ENCODE peak calls at places on chromosomes 4 and X, in six cellular contexts. S is hippocampal formation; U is endothelial cell; B is CD8-positive, alpha-beta T cell; J is OCI-LY7; E is IMR-90. P is an unnamed sample.

GRCh38 chr4:125316391-125316780 is 1.6 kb downstream of the FAT4 start:
- DNase-seq in S (no peak), U (peak; percentile 25), B (no peak), J (no peak), E (no peak), P (no peak)

GRCh38 chr4:89136525-89136924 is 25.2 kb downstream of the TIGD2 start:
- DNase-seq in S (no peak), U (no peak), B (no peak), J (no peak), E (peak; percentile 70), P (no peak)

GRCh38 chrX:140091276-140091886 is 126.1 kb upstream of the CXorf66 start:
- DNase-seq in S (peak; percentile 12), U (peak; percentile 31), B (no peak), J (no peak), E (no peak), P (no peak)

GRCh38 chr4:73944061-73944875 is 37.6 kb downstream of the PF4 start:
- DNase-seq in S (no peak), U (peak; percentile 38), B (no peak), J (no peak), E (no peak), P (no peak)

GRCh38 chr4:188242041-188242440 is 102.8 kb downstream of the TRIML1 start:
- DNase-seq in S (no peak), U (no peak), B (no peak), J (no peak), E (no peak), P (no peak)

GRCh38 chr4:105551968-105552746 is at the start of gene ARHGEF38:
- DNase-seq in S (no peak), U (no peak), B (no peak), J (no peak), E (peak; percentile 7), P (peak; percentile 98)

GRCh38 chr4:88382621-88383020 is 4.0 kb downstream of the HERC6 start:
- DNase-seq in S (no peak), U (no peak), B (no peak), J (no peak), E (no peak), P (no peak)

GRCh38 chrX:135324463-135324862 is 15.2 kb downstream of the ETDC start:
- DNase-seq in S (no peak), U (no peak), B (no peak), J (no peak), E (no peak), P (no peak)

GRCh38 chr4:83110222-83110945 is 4.1 kb downstream of the PLAC8 start:
- DNase-seq in S (peak; percentile 65), U (peak; percentile 79), B (peak; percentile 91), J (peak; percentile 93), E (peak; percentile 64), P (peak; percentile 83)

GRCh38 chrX:45850197-45850774 is 649.6 kb upstream of the DIPK2B start:
- DNase-seq in S (peak; percentile 0), U (peak; percentile 2), B (peak; percentile 52), J (no peak), E (no peak), P (peak; percentile 55)

GRCh38 chr4:94486372-94486801 is 34.6 kb downstream of the PDLIM5 start:
- DNase-seq in S (no peak), U (no peak), B (no peak), J (no peak), E (peak; percentile 20), P (no peak)

GRCh38 chr4:56468097-56468422 is 643 bp downstream of the SRP72 start:
- DNase-seq in S (no peak), U (peak; percentile 29), B (no peak), J (no peak), E (peak; percentile 35), P (peak; percentile 63)

GRCh38 chr4:52051615-52052474 is 741 bp downstream of the SPATA18 start:
- DNase-seq in S (no peak), U (peak; percentile 86), B (no peak), J (no peak), E (peak; percentile 89), P (no peak)

GRCh38 chrX:11881485-11882170 is 123.6 kb downstream of the MSL3 start:
- DNase-seq in S (no peak), U (no peak), B (no peak), J (no peak), E (no peak), P (no peak)

GRCh38 chr4:101594588-101594987 is 195.9 kb upstream of the BANK1 start:
- DNase-seq in S (no peak), U (no peak), B (no peak), J (no peak), E (no peak), P (no peak)

GRCh38 chr4:106369456-106370060 is 980 bp upstream of the GIMD1 start:
- DNase-seq in S (no peak), U (peak; percentile 51), B (no peak), J (peak; percentile 64), E (peak; percentile 86), P (peak; percentile 38)

GRCh38 chrX:13755254-13755653 is 20.7 kb downstream of the OFD1 start:
- DNase-seq in S (no peak), U (no peak), B (no peak), J (peak; percentile 47), E (no peak), P (no peak)

GRCh38 chr4:4488405-4489404 is 53.1 kb downstream of the STX18 start:
- DNase-seq in S (peak; percentile 48), U (peak; percentile 74), B (peak; percentile 73), J (peak; percentile 85), E (peak; percentile 83), P (peak; percentile 60)

GRCh38 chrX:69795702-69796101 is 179.8 kb downstream of the EDA start:
- DNase-seq in S (no peak), U (no peak), B (no peak), J (no peak), E (no peak), P (no peak)

GRCh38 chr4:42627887-42628646 is 28.8 kb downstream of the ATP8A1 start:
- DNase-seq in S (peak; percentile 59), U (no peak), B (peak; percentile 66), J (peak; percentile 81), E (no peak), P (no peak)

GRCh38 chrX:12210921-12211320 is 72.6 kb downstream of the FRMPD4 start:
- DNase-seq in S (no peak), U (no peak), B (no peak), J (no peak), E (peak; percentile 31), P (peak; percentile 33)

GRCh38 chr4:187309456-187309855 is 585.8 kb upstream of the FAT1 start:
- DNase-seq in S (no peak), U (no peak), B (no peak), J (no peak), E (peak; percentile 69), P (no peak)

GRCh38 chr4:1330761-1331590 is 16.0 kb upstream of the UVSSA start:
- DNase-seq in S (no peak), U (no peak), B (peak; percentile 72), J (no peak), E (no peak), P (no peak)

GRCh38 chr4:14816592-14817273 is 185.5 kb upstream of the CPEB2 start:
- DNase-seq in S (no peak), U (no peak), B (no peak), J (no peak), E (no peak), P (no peak)

GRCh38 chr4:77782102-77782835 is 36.9 kb downstream of the CNOT6L start:
- DNase-seq in S (no peak), U (no peak), B (no peak), J (no peak), E (no peak), P (no peak)

GRCh38 chrX:105191878-105192277 is 28.6 kb downstream of the TEX13A start:
- DNase-seq in S (no peak), U (peak; percentile 4), B (no peak), J (peak; percentile 3), E (no peak), P (peak; percentile 30)

GRCh38 chr4:128825226-128825625 is 15.7 kb downstream of the JADE1 start:
- DNase-seq in S (no peak), U (no peak), B (no peak), J (no peak), E (no peak), P (peak; percentile 16)

GRCh38 chr4:1299301-1299860 is 9.7 kb downstream of the MAEA start:
- DNase-seq in S (no peak), U (no peak), B (no peak), J (no peak), E (no peak), P (no peak)

GRCh38 chrX:14817559-14817958 is 55.3 kb downstream of the FANCB start:
- DNase-seq in S (no peak), U (no peak), B (no peak), J (no peak), E (no peak), P (no peak)

GRCh38 chr4:168509786-168510185 is 12.9 kb downstream of the PALLD start:
- DNase-seq in S (no peak), U (no peak), B (no peak), J (no peak), E (peak; percentile 92), P (no peak)

GRCh38 chr4:182194115-182194834 is 48.9 kb upstream of the TENM3 start:
- DNase-seq in S (no peak), U (no peak), B (no peak), J (no peak), E (no peak), P (no peak)

GRCh38 chr4:138114434-138114833 is 127.7 kb downstream of the SLC7A11 start:
- DNase-seq in S (no peak), U (no peak), B (no peak), J (peak; percentile 87), E (peak; percentile 13), P (no peak)

GRCh38 chrX:22310779-22311178 is 38.1 kb downstream of the CBLL2 start:
- DNase-seq in S (no peak), U (no peak), B (no peak), J (no peak), E (peak; percentile 48), P (no peak)

GRCh38 chr4:111630705-111631104 is 514.5 kb upstream of the FAM241A start:
- DNase-seq in S (no peak), U (no peak), B (no peak), J (peak; percentile 3), E (peak; percentile 42), P (peak; percentile 29)

GRCh38 chr4:157447195-157447594 is 226.7 kb downstream of the GRIA2 start:
- DNase-seq in S (no peak), U (no peak), B (no peak), J (no peak), E (no peak), P (no peak)

P was measured in SW480.